ENCODE peak calls at places on chromosomes 11 and 22, in ten cellular contexts. L is HCT116, C is mammary epithelial cell, W is lower lobe of right lung, Q is HL-60, T is ascending aorta, G is brain microvascular endothelial cell, Z is WERI-Rb-1, J is sigmoid colon, N is RWPE1. X is an unnamed sample.

GRCh38 chr11:64288353-64288750 is 2.7 kb downstream of the GPR137 start:
- DNase-seq in Q (no peak), Z (no peak), G (no peak), J (no peak), C (no peak), W (no peak), N (no peak), T (no peak), L (no peak), X (no peak)

GRCh38 chr11:16840951-16841350 is 102.5 kb downstream of the C11orf58 start:
- DNase-seq in G (no peak), T (no peak), N (no peak), J (no peak), Z (no peak), C (no peak), L (no peak), W (no peak), Q (no peak), X (no peak)

GRCh38 chr11:70921804-70922203 is 330.6 kb downstream of the SHANK2 start:
- DNase-seq in N (no peak), Z (no peak), C (no peak), Q (no peak), W (no peak), G (no peak), L (no peak), J (no peak), T (no peak), X (no peak)

GRCh38 chr11:104918113-104918824 is 20.0 kb upstream of the CASP12 start:
- DNase-seq in J (no peak), C (peak), N (no peak), L (no peak), Z (no peak), G (peak), T (no peak), W (no peak), Q (no peak), X (no peak)

GRCh38 chr11:120722539-120722938 is 211.0 kb downstream of the GRIK4 start:
- DNase-seq in G (no peak), C (no peak), Z (no peak), W (no peak), N (no peak), J (no peak), L (no peak), Q (no peak), T (no peak), X (no peak)

GRCh38 chr11:61298663-61299244 is 3.6 kb upstream of the VWCE start:
- DNase-seq in N (no peak), G (no peak), Q (no peak), W (no peak), C (no peak), J (no peak), Z (no peak), L (no peak), T (no peak), X (no peak)

GRCh38 chr11:118180300-118180703 is 3.9 kb upstream of the SCN2B start:
- DNase-seq in T (no peak), G (no peak), Z (peak), J (peak), C (peak), Q (no peak), L (peak), N (peak), W (no peak), X (no peak)

GRCh38 chr11:102437727-102438126 is 14.8 kb downstream of the TMEM123 start:
- DNase-seq in Q (no peak), W (no peak), N (no peak), L (no peak), T (no peak), C (no peak), G (no peak), J (no peak), Z (no peak), X (no peak)

GRCh38 chr11:23991140-23991539 is 505.7 kb upstream of the LUZP2 start:
- DNase-seq in T (no peak), J (no peak), Q (no peak), N (no peak), Z (no peak), W (no peak), L (no peak), C (no peak), G (peak), X (no peak)

GRCh38 chr11:31487848-31488247 is 21.6 kb downstream of the IMMP1L start:
- DNase-seq in N (no peak), W (no peak), L (peak), G (peak), T (no peak), Q (no peak), C (peak), Z (peak), J (no peak), X (no peak)

GRCh38 chr22:49166746-49167145 is 660.9 kb downstream of the BRD1 start:
- DNase-seq in G (no peak), W (no peak), N (no peak), J (no peak), C (no peak), Q (no peak), T (no peak), L (no peak), Z (no peak), X (no peak)

GRCh38 chr22:27801616-27802388 is at the start of gene MN1:
- DNase-seq in Q (no peak), C (peak), N (peak), L (no peak), T (peak), G (no peak), W (no peak), Z (no peak), J (no peak), X (no peak)

GRCh38 chr11:114501901-114502300 is 57.8 kb downstream of the NXPE1 start:
- DNase-seq in Z (no peak), G (no peak), W (no peak), T (no peak), N (no peak), C (peak), J (no peak), Q (no peak), L (no peak), X (no peak)

GRCh38 chr11:128519353-128519752 is 68.0 kb downstream of the ETS1 start:
- DNase-seq in N (no peak), T (no peak), L (no peak), J (no peak), Q (no peak), Z (no peak), C (no peak), G (no peak), W (no peak), X (no peak)
- H3K27ac ChIP-seq in N (no peak), T (peak), L (no peak), J (peak), Q (no peak), Z (peak), C (no peak), G (peak), W (peak), X (peak)

GRCh38 chr11:12603362-12604088 is 70.7 kb upstream of the TEAD1 start:
- DNase-seq in L (no peak), C (no peak), Q (no peak), G (no peak), W (no peak), N (no peak), T (no peak), J (no peak), Z (no peak), X (no peak)

GRCh38 chr11:12600829-12601228 is 73.4 kb upstream of the TEAD1 start:
- DNase-seq in C (no peak), N (no peak), J (no peak), L (no peak), Z (no peak), T (no peak), G (no peak), W (no peak), Q (no peak), X (no peak)

GRCh38 chr11:12606597-12606996 is 67.6 kb upstream of the TEAD1 start:
- DNase-seq in Q (no peak), Z (no peak), T (no peak), C (no peak), G (peak), W (no peak), L (no peak), J (no peak), N (no peak), X (no peak)

GRCh38 chr11:12602421-12602820 is 71.8 kb upstream of the TEAD1 start:
- DNase-seq in Q (no peak), N (no peak), L (no peak), T (no peak), C (no peak), J (no peak), Z (no peak), W (no peak), G (no peak), X (no peak)

GRCh38 chr11:12604557-12605105 is 69.6 kb upstream of the TEAD1 start:
- DNase-seq in C (no peak), W (no peak), J (no peak), T (no peak), N (no peak), G (no peak), Q (no peak), Z (no peak), L (no peak), X (no peak)
- TF ChIP-seq CTCF in C (no peak), W (no peak), J (no peak), T (no peak), N (no peak), G (no peak), Q (no peak), Z (no peak), L (no peak), X (no peak)

DNA sequence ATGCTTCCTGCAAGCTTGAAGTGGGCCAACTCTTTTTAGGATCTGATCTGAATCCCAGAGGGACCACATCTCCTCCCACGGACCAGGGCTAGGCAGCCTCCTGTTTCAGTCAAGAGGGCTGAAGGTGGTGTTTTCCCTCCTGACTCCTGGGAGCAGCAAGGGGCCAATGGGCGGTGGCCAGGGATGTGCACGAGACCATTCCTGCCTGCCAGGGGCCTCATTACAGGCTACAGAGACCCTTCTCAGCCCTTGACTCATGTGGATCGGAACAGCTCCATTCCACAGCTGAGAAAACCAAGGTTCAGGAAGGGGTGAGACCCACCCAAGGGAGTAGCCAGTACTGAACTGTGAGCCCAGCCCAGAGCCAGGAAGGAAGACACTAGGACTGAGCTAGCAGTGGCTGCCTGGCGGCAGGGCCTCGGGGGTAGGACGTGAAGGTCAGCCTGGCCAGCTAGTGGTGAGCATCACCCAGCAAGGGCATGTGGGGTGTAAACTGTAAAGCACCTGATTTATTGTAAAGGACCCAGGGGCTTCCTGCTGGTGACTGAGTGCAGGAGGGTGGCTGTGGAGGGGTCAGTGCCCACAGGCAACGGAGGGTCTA is 3.4 kb upstream of the P2RY6 start:
- DNase-seq in J (peak), Q (no peak), L (no peak), T (peak), Z (no peak), W (no peak), C (no peak), G (no peak), N (no peak), X (peak)
- H3K27ac ChIP-seq in J (no peak), Q (no peak), L (no peak), T (no peak), Z (no peak), W (no peak), C (no peak), G (no peak), N (no peak), X (no peak)

DNA sequence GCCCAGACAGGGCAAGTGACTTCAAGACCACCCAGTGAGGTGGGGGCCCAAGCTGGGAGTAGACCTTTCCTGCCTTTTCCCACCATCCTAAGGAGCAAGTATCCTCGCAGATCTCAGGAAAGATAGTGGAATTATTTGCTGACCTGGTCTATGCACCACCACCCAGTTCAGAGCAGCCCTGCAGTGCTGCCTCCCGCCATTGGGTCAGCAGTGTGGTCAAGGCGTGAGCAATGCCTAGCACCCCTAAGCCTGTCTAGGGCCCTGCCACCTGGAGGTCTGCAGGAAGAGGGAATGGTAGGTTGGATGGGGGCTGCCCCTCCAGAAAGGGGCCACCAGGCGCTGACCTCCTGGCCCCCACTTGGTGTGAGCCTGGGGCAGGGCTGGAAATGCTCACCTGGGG is 6.5 kb downstream of the MTFP1 start:
- DNase-seq in G (no peak), C (no peak), L (no peak), Q (no peak), Z (no peak), N (no peak), W (no peak), T (no peak), J (no peak), X (no peak)
- TF ChIP-seq CTCF in G (no peak), C (no peak), L (no peak), Q (no peak), Z (no peak), N (no peak), W (no peak), T (no peak), J (no peak), X (no peak)

DNA sequence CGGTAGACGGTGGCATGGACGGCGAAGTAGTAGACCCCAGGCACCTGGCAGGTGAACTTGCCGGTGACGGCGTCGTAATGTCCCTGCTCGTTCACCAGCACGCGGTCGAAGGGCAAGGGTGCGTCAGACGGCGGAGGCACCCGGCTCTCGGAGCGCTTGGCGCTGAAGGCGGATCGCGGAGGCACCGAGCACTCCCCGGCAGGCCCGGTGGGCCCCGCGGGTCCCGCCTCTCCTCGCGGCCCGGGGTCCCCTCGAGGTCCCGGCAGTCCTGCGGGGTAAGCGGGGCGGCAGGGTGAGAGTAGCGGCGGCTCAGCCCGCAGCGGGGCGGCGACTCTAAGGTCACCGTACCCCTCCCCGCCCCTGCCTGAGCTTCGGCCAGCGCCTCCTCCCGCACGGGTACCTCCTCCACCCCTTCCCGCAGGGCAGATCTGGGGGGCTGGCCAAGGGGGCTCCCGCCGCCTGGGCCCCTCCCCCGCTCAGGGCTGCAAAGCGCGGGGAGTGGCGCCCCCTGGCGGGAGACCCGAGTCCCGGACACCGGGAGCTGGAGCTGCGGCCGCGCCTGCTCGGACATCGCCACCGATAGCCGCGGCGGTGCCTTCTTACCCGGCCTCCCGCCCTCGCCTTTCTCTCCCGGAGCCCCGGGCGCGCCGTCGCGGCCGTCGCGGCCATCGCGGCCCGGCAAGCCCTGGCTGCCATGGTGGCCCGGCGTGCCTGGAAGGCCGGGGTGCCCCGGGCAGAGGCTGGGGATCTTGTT is 925 bp downstream of the C1QTNF5 start:
- DNase-seq in G (no peak), Z (peak), W (peak), Q (no peak), T (peak), C (no peak), J (peak), N (no peak), L (no peak), X (no peak)
- H3K27ac ChIP-seq in G (no peak), Z (no peak), W (peak), Q (no peak), T (peak), C (no peak), J (peak), N (peak), L (peak), X (peak)

GRCh38 chr11:66646875-66647274 is 8.4 kb downstream of the RBM4 start:
- DNase-seq in Z (no peak), Q (no peak), C (no peak), J (no peak), N (no peak), G (no peak), T (no peak), L (no peak), W (no peak), X (no peak)

GRCh38 chr11:66653123-66653522 is 14.6 kb downstream of the RBM4 start:
- DNase-seq in T (no peak), Q (no peak), N (no peak), L (no peak), Z (no peak), W (no peak), G (no peak), C (peak), J (no peak), X (no peak)

GRCh38 chr11:66649903-66650302 is 11.4 kb downstream of the RBM4 start:
- DNase-seq in Q (no peak), L (no peak), J (no peak), G (no peak), N (no peak), Z (no peak), T (no peak), W (no peak), C (no peak), X (no peak)

GRCh38 chr11:66652651-66653050 is 14.1 kb downstream of the RBM4 start:
- DNase-seq in L (no peak), G (no peak), J (no peak), T (no peak), Q (no peak), N (no peak), W (no peak), Z (no peak), C (no peak), X (no peak)

GRCh38 chr11:66651011-66651410 is 12.5 kb downstream of the RBM4 start:
- DNase-seq in G (no peak), T (no peak), Z (no peak), N (no peak), Q (no peak), C (peak), L (no peak), W (no peak), J (no peak), X (no peak)
- TF ChIP-seq CTCF in G (no peak), T (no peak), Z (no peak), N (no peak), Q (no peak), C (no peak), L (no peak), W (no peak), J (no peak), X (no peak)